ENCODE peak calls at places on chromosomes 3 and 15, in nine cellular contexts. One of them, this sample, is unnamed. For H3K36me3, the result is how much of the 10 kb centered on the place peaks cover.

GRCh38 chr3:176767385-176767784 is 429.9 kb downstream of the TBL1XR1 start:
- DNase-seq in SJCRH30: no peak
- DNase-seq in neural progenitor cell: no peak
- DNase-seq in PC-3: peak
- DNase-seq in tibial nerve: no peak
- DNase-seq in body of pancreas: peak
- DNase-seq in colonic mucosa: no peak
- DNase-seq in IMR-90: peak
- DNase-seq in cardiac muscle cell: peak
- DNase-seq in this sample: no peak

GRCh38 chr3:58326267-58326932 is 6.3 kb upstream of the PXK start:
- DNase-seq in neural progenitor cell: no peak
- DNase-seq in IMR-90: no peak
- DNase-seq in tibial nerve: no peak
- DNase-seq in PC-3: no peak
- DNase-seq in body of pancreas: no peak
- DNase-seq in SJCRH30: no peak
- DNase-seq in colonic mucosa: no peak
- DNase-seq in cardiac muscle cell: no peak
- DNase-seq in this sample: no peak

GRCh38 chr15:75531041-75531450 is 48.1 kb downstream of the PTPN9 start:
- DNase-seq in cardiac muscle cell: peak
- DNase-seq in tibial nerve: peak
- DNase-seq in colonic mucosa: peak
- DNase-seq in neural progenitor cell: no peak
- DNase-seq in body of pancreas: peak
- DNase-seq in SJCRH30: peak
- DNase-seq in IMR-90: peak
- DNase-seq in PC-3: peak
- DNase-seq in this sample: no peak

GRCh38 chr3:9352917-9353823 is 9.7 kb upstream of the THUMPD3 start:
- DNase-seq in SJCRH30: peak
- DNase-seq in neural progenitor cell: peak
- DNase-seq in IMR-90: peak
- DNase-seq in PC-3: peak
- DNase-seq in body of pancreas: peak
- DNase-seq in tibial nerve: peak
- DNase-seq in cardiac muscle cell: peak
- DNase-seq in colonic mucosa: peak
- DNase-seq in this sample: peak

GRCh38 chr15:93830221-93830765 is 401.1 kb upstream of the MCTP2 start:
- DNase-seq in IMR-90: no peak
- DNase-seq in body of pancreas: no peak
- DNase-seq in cardiac muscle cell: no peak
- DNase-seq in neural progenitor cell: no peak
- DNase-seq in tibial nerve: no peak
- DNase-seq in SJCRH30: no peak
- DNase-seq in PC-3: no peak
- DNase-seq in colonic mucosa: no peak
- DNase-seq in this sample: no peak

GRCh38 chr15:40333922-40334492 is 6.7 kb downstream of the CCDC9B start:
- DNase-seq in tibial nerve: no peak
- DNase-seq in body of pancreas: no peak
- DNase-seq in neural progenitor cell: no peak
- DNase-seq in IMR-90: peak
- DNase-seq in SJCRH30: peak
- DNase-seq in cardiac muscle cell: peak
- DNase-seq in PC-3: no peak
- DNase-seq in colonic mucosa: peak
- DNase-seq in this sample: no peak

GRCh38 chr15:64800476-64800875 is 25.0 kb downstream of the PIF1 start:
- DNase-seq in IMR-90: no peak
- DNase-seq in SJCRH30: no peak
- DNase-seq in neural progenitor cell: no peak
- DNase-seq in PC-3: peak
- DNase-seq in body of pancreas: no peak
- DNase-seq in cardiac muscle cell: no peak
- DNase-seq in colonic mucosa: no peak
- DNase-seq in tibial nerve: no peak
- DNase-seq in this sample: no peak

GRCh38 chr3:157160652-157161480 is 919 bp upstream of the CCNL1 start:
- DNase-seq in cardiac muscle cell: peak
- DNase-seq in neural progenitor cell: peak
- DNase-seq in body of pancreas: peak
- DNase-seq in IMR-90: peak
- DNase-seq in SJCRH30: peak
- DNase-seq in colonic mucosa: peak
- DNase-seq in PC-3: peak
- DNase-seq in tibial nerve: peak
- DNase-seq in this sample: no peak

GRCh38 chr3:134057006-134057832 is 27.5 kb upstream of the SLCO2A1 start:
- DNase-seq in body of pancreas: no peak
- DNase-seq in IMR-90: peak
- DNase-seq in SJCRH30: no peak
- DNase-seq in PC-3: no peak
- DNase-seq in cardiac muscle cell: no peak
- DNase-seq in tibial nerve: no peak
- DNase-seq in colonic mucosa: no peak
- DNase-seq in neural progenitor cell: no peak
- DNase-seq in this sample: no peak

GRCh38 chr3:99332726-99333125 is 305.7 kb upstream of the COL8A1 start:
- DNase-seq in IMR-90: peak
- DNase-seq in cardiac muscle cell: no peak
- DNase-seq in PC-3: peak
- DNase-seq in body of pancreas: no peak
- DNase-seq in colonic mucosa: no peak
- DNase-seq in SJCRH30: no peak
- DNase-seq in neural progenitor cell: no peak
- DNase-seq in tibial nerve: no peak
- DNase-seq in this sample: no peak

GRCh38 chr3:149299938-149300791 is 33.3 kb downstream of the TM4SF18 start:
- DNase-seq in neural progenitor cell: no peak
- DNase-seq in colonic mucosa: peak
- DNase-seq in cardiac muscle cell: peak
- DNase-seq in tibial nerve: no peak
- DNase-seq in SJCRH30: peak
- DNase-seq in PC-3: peak
- DNase-seq in body of pancreas: peak
- DNase-seq in IMR-90: peak
- DNase-seq in this sample: no peak

GRCh38 chr3:30320392-30320791 is 286.0 kb upstream of the TGFBR2 start:
- DNase-seq in IMR-90: no peak
- DNase-seq in colonic mucosa: no peak
- DNase-seq in SJCRH30: no peak
- DNase-seq in neural progenitor cell: peak
- DNase-seq in body of pancreas: no peak
- DNase-seq in cardiac muscle cell: no peak
- DNase-seq in tibial nerve: no peak
- DNase-seq in PC-3: no peak
- DNase-seq in this sample: no peak

GRCh38 chr3:33360136-33360825 is 79.9 kb downstream of the UBP1 start:
- DNase-seq in colonic mucosa: no peak
- DNase-seq in cardiac muscle cell: peak
- DNase-seq in body of pancreas: no peak
- DNase-seq in IMR-90: peak
- DNase-seq in SJCRH30: no peak
- DNase-seq in PC-3: peak
- DNase-seq in neural progenitor cell: no peak
- DNase-seq in tibial nerve: no peak
- DNase-seq in this sample: no peak

GRCh38 chr3:181189556-181189955 is 200.0 kb upstream of the DNAJC19 start:
- DNase-seq in neural progenitor cell: no peak
- DNase-seq in colonic mucosa: no peak
- DNase-seq in IMR-90: no peak
- DNase-seq in SJCRH30: no peak
- DNase-seq in body of pancreas: no peak
- DNase-seq in PC-3: no peak
- DNase-seq in cardiac muscle cell: no peak
- DNase-seq in tibial nerve: no peak
- DNase-seq in this sample: no peak

GRCh38 chr3:180284331-180285110 is 247.8 kb upstream of the PEX5L start:
- DNase-seq in body of pancreas: no peak
- DNase-seq in cardiac muscle cell: no peak
- DNase-seq in neural progenitor cell: no peak
- DNase-seq in PC-3: peak
- DNase-seq in colonic mucosa: no peak
- DNase-seq in IMR-90: peak
- DNase-seq in tibial nerve: no peak
- DNase-seq in SJCRH30: no peak
- DNase-seq in this sample: no peak

GRCh38 chr3:127044996-127045395 is 62.1 kb downstream of the PLXNA1 start:
- DNase-seq in colonic mucosa: no peak
- DNase-seq in PC-3: peak
- DNase-seq in tibial nerve: no peak
- DNase-seq in neural progenitor cell: peak
- DNase-seq in cardiac muscle cell: peak
- DNase-seq in SJCRH30: peak
- DNase-seq in IMR-90: peak
- DNase-seq in body of pancreas: peak
- DNase-seq in this sample: no peak

GRCh38 chr15:98232761-98233160 is 272.3 kb downstream of the ARRDC4 start:
- DNase-seq in cardiac muscle cell: no peak
- DNase-seq in PC-3: no peak
- DNase-seq in neural progenitor cell: no peak
- DNase-seq in colonic mucosa: no peak
- DNase-seq in IMR-90: no peak
- DNase-seq in tibial nerve: no peak
- DNase-seq in body of pancreas: no peak
- DNase-seq in SJCRH30: no peak
- DNase-seq in this sample: no peak

GRCh38 chr3:72629191-72629611 is 219.0 kb downstream of the SHQ1 start:
- DNase-seq in IMR-90: no peak
- DNase-seq in body of pancreas: no peak
- DNase-seq in colonic mucosa: no peak
- DNase-seq in neural progenitor cell: no peak
- DNase-seq in tibial nerve: no peak
- DNase-seq in cardiac muscle cell: peak
- DNase-seq in SJCRH30: no peak
- DNase-seq in PC-3: peak
- DNase-seq in this sample: no peak

GRCh38 chr15:48385431-48385830 is 54.2 kb downstream of the DUT start:
- DNase-seq in tibial nerve: no peak
- DNase-seq in colonic mucosa: no peak
- DNase-seq in SJCRH30: no peak
- DNase-seq in body of pancreas: no peak
- DNase-seq in neural progenitor cell: no peak
- DNase-seq in cardiac muscle cell: peak
- DNase-seq in PC-3: no peak
- DNase-seq in IMR-90: peak
- DNase-seq in this sample: no peak

GRCh38 chr3:50231581-50231980 is 4.4 kb upstream of the GNAI2 start:
- DNase-seq in neural progenitor cell: peak
- DNase-seq in SJCRH30: no peak
- DNase-seq in colonic mucosa: no peak
- DNase-seq in cardiac muscle cell: no peak
- DNase-seq in body of pancreas: no peak
- DNase-seq in tibial nerve: no peak
- DNase-seq in IMR-90: no peak
- DNase-seq in PC-3: no peak
- DNase-seq in this sample: no peak

DNA sequence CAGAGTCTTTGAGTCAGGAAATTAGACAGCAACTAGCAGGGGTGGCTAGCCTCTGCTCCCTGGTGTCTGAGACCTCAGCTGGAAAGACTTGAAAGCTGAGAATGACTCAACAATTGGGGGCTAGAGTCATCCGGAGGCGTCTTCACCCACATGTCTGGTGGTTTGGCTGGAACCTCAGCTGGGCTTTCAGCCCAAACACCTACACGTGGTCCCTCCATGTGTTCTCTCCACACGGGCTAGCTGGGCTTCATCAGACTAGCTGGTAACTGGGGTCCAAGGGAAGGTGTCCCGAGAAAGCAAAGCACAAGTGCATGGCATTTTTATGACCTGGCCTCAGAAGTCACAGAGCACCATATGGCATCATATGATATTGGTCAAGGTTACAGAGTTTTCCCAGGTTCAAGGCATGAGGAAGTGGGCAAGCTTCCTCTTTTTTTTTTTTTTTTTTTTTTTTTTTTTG is 19.9 kb upstream of the ABHD2 start:
- DNase-seq in body of pancreas: peak
- DNase-seq in cardiac muscle cell: peak
- DNase-seq in tibial nerve: peak
- DNase-seq in SJCRH30: peak
- DNase-seq in colonic mucosa: no peak
- DNase-seq in neural progenitor cell: no peak
- DNase-seq in PC-3: peak
- DNase-seq in IMR-90: peak
- DNase-seq in this sample: no peak
- H3K27ac ChIP-seq in body of pancreas: no peak
- H3K27ac ChIP-seq in cardiac muscle cell: no peak
- H3K27ac ChIP-seq in tibial nerve: no peak
- H3K27ac ChIP-seq in SJCRH30: no peak
- H3K27ac ChIP-seq in colonic mucosa: no peak
- H3K27ac ChIP-seq in neural progenitor cell: no peak
- H3K27ac ChIP-seq in PC-3: peak
- H3K27ac ChIP-seq in IMR-90: no peak
- H3K27ac ChIP-seq in this sample: no peak

GRCh38 chr3:23809294-23809693 is 3.5 kb downstream of the UBE2E1 start:
- DNase-seq in colonic mucosa: no peak
- DNase-seq in neural progenitor cell: no peak
- DNase-seq in tibial nerve: no peak
- DNase-seq in IMR-90: no peak
- DNase-seq in PC-3: peak
- DNase-seq in body of pancreas: no peak
- DNase-seq in cardiac muscle cell: no peak
- DNase-seq in SJCRH30: no peak
- DNase-seq in this sample: no peak
- H3K4me3 ChIP-seq in colonic mucosa: no peak
- H3K4me3 ChIP-seq in neural progenitor cell: peak
- H3K4me3 ChIP-seq in tibial nerve: no peak
- H3K4me3 ChIP-seq in IMR-90: no peak
- H3K4me3 ChIP-seq in PC-3: peak
- H3K4me3 ChIP-seq in body of pancreas: no peak
- H3K4me3 ChIP-seq in cardiac muscle cell: peak
- H3K4me3 ChIP-seq in SJCRH30: no peak
- H3K4me3 ChIP-seq in this sample: no peak

GRCh38 chr3:139358857-139359562 is 15.2 kb downstream of the MRPS22 start:
- DNase-seq in neural progenitor cell: peak
- DNase-seq in cardiac muscle cell: no peak
- DNase-seq in SJCRH30: peak
- DNase-seq in colonic mucosa: no peak
- DNase-seq in body of pancreas: peak
- DNase-seq in PC-3: no peak
- DNase-seq in IMR-90: no peak
- DNase-seq in tibial nerve: no peak
- DNase-seq in this sample: no peak
- H3K36me3 ChIP-seq in neural progenitor cell: under half
- H3K36me3 ChIP-seq in cardiac muscle cell: half or more
- H3K36me3 ChIP-seq in SJCRH30: half or more
- H3K36me3 ChIP-seq in colonic mucosa: under half
- H3K36me3 ChIP-seq in body of pancreas: under half
- H3K36me3 ChIP-seq in PC-3: half or more
- H3K36me3 ChIP-seq in IMR-90: under half
- H3K36me3 ChIP-seq in tibial nerve: under half
- H3K36me3 ChIP-seq in this sample: under half

DNA sequence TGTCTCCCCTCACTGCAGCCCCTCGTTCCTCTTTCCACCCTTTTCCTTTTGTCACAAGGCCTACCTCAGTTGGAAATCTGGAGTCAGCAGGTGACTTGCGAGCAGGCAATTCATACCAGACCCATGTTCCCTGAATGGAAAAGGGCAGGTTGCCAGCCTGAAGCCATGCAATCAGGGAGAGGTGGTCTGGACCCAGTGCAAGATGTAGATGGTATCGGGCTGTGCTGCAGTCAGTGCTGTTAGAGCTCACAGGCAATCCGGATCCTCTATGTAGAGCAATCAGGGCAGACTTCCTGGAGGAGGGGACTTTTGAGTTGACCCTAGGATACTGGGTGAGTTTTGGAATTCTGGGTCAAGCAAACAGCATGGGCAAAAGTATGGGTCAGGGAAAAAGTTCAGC is 18.8 kb downstream of the LOXL1 start:
- DNase-seq in SJCRH30: no peak
- DNase-seq in cardiac muscle cell: no peak
- DNase-seq in colonic mucosa: no peak
- DNase-seq in tibial nerve: no peak
- DNase-seq in neural progenitor cell: no peak
- DNase-seq in PC-3: no peak
- DNase-seq in IMR-90: no peak
- DNase-seq in body of pancreas: no peak
- DNase-seq in this sample: no peak
- H3K27ac ChIP-seq in SJCRH30: no peak
- H3K27ac ChIP-seq in cardiac muscle cell: peak
- H3K27ac ChIP-seq in colonic mucosa: no peak
- H3K27ac ChIP-seq in tibial nerve: no peak
- H3K27ac ChIP-seq in neural progenitor cell: no peak
- H3K27ac ChIP-seq in PC-3: no peak
- H3K27ac ChIP-seq in IMR-90: no peak
- H3K27ac ChIP-seq in body of pancreas: no peak
- H3K27ac ChIP-seq in this sample: no peak

This sample was measured in iPS DF 6.9.